ENCODE peak calls at places on chromosomes 16 and 17, in ten cellular contexts. Y is Kasumi-1; H is H9; G is stimulated activated CD4-positive, alpha-beta T cell treated with anti-CD3 and anti-CD28 coated beads, Interleukin-2, amount 100 ng/mL, for 48 hours; L is Caki2; U is progenitor cell of endocrine pancreas; E is ELF-1; A is nucleus accumbens; P is aorta; D is NCI-H1092. N is an unnamed sample.

GRCh38 chr16:11133344-11133921 is 122.6 kb downstream of the SOCS1 start:
- DNase-seq in E (peak), U (no peak), P (peak), Y (no peak), L (peak), D (no peak), H (peak), G (no peak), A (no peak), N (peak)

GRCh38 chr17:10099051-10099571 is 99.3 kb downstream of the GAS7 start:
- DNase-seq in L (no peak), U (no peak), G (no peak), A (no peak), E (peak), P (no peak), Y (no peak), D (no peak), H (no peak), N (no peak)

GRCh38 chr16:13611596-13611995 is 308.4 kb upstream of the ERCC4 start:
- DNase-seq in D (no peak), U (no peak), E (peak), A (no peak), Y (no peak), H (no peak), G (no peak), L (no peak), P (no peak), N (no peak)

GRCh38 chr16:11236855-11237254 is 19.1 kb downstream of the SOCS1 start:
- DNase-seq in Y (no peak), D (no peak), H (no peak), P (no peak), G (no peak), E (no peak), A (no peak), U (no peak), L (no peak), N (no peak)

GRCh38 chr17:73643846-73644144 is 450 bp downstream of the SDK2 start:
- DNase-seq in G (no peak), A (no peak), L (no peak), P (no peak), D (no peak), E (no peak), U (no peak), Y (no peak), H (no peak), N (no peak)

GRCh38 chr16:28537964-28538732 is 626 bp downstream of the NUPR1 start:
- DNase-seq in D (no peak), U (no peak), E (no peak), Y (no peak), P (no peak), A (no peak), L (no peak), H (no peak), G (no peak), N (no peak)

GRCh38 chr17:64399071-64399766 is 8.6 kb upstream of the PECAM1 start:
- DNase-seq in G (no peak), D (no peak), E (no peak), U (no peak), H (no peak), Y (no peak), L (no peak), A (no peak), P (peak), N (no peak)

GRCh38 chr16:57409065-57409464 is 4.5 kb downstream of the CCL17 start:
- DNase-seq in L (no peak), U (no peak), A (no peak), E (no peak), P (no peak), D (no peak), Y (peak), H (no peak), G (no peak), N (no peak)

GRCh38 chr17:63431939-63432804 is 13.9 kb downstream of the CYB561 start:
- DNase-seq in G (no peak), A (no peak), H (no peak), L (no peak), U (no peak), E (peak), P (no peak), Y (no peak), D (no peak), N (no peak)

GRCh38 chr17:586920-587319 is 127.7 kb downstream of the VPS53 start:
- DNase-seq in H (no peak), E (no peak), A (no peak), P (no peak), D (no peak), Y (no peak), U (no peak), L (no peak), G (no peak), N (no peak)

GRCh38 chr16:87812200-87812656 is 46.4 kb upstream of the KLHDC4 start:
- DNase-seq in E (peak), A (no peak), D (no peak), P (no peak), H (no peak), G (no peak), L (no peak), Y (no peak), U (no peak), N (no peak)

GRCh38 chr16:4811242-4811641 is 8.8 kb upstream of the ROGDI start:
- DNase-seq in Y (no peak), H (no peak), D (no peak), G (no peak), P (no peak), E (no peak), U (no peak), L (no peak), A (no peak), N (no peak)

GRCh38 chr17:36205637-36206458 is 5.0 kb upstream of the CCL4L2 start:
- DNase-seq in P (no peak), E (no peak), G (no peak), H (no peak), A (no peak), Y (no peak), L (no peak), U (no peak), D (no peak), N (no peak)

GRCh38 chr16:66741131-66741900 is 10.1 kb downstream of the DYNC1LI2 start:
- DNase-seq in U (no peak), E (peak), Y (no peak), A (peak), D (peak), L (peak), H (no peak), G (no peak), P (peak), N (peak)

GRCh38 chr17:66507103-66507923 is 204.9 kb downstream of the PRKCA start:
- DNase-seq in A (no peak), Y (peak), E (peak), U (no peak), D (no peak), H (no peak), G (no peak), P (no peak), L (peak), N (peak)

GRCh38 chr17:60554377-60554788 is 28.3 kb upstream of the APPBP2 start:
- DNase-seq in L (peak), D (no peak), E (no peak), H (no peak), U (no peak), Y (no peak), A (no peak), G (no peak), P (no peak), N (no peak)

GRCh38 chr16:52309761-52310416 is 237.1 kb downstream of the TOX3 start:
- DNase-seq in E (no peak), H (peak), D (no peak), Y (no peak), L (no peak), G (no peak), U (no peak), A (no peak), P (no peak), N (no peak)

GRCh38 chr17:78798695-78799559 is 16.9 kb upstream of the CYTH1 start:
- DNase-seq in L (peak), Y (peak), P (no peak), G (no peak), H (no peak), D (no peak), U (no peak), E (no peak), A (no peak), N (peak)

GRCh38 chr17:50675627-50676026 is 32.1 kb downstream of the ANKRD40 start:
- DNase-seq in P (no peak), H (no peak), A (no peak), D (no peak), Y (no peak), G (no peak), U (no peak), L (no peak), E (no peak), N (no peak)

GRCh38 chr17:82592289-82592683 is 56.0 kb downstream of the WDR45B start:
- DNase-seq in D (no peak), A (no peak), U (no peak), L (no peak), E (peak), P (no peak), H (no peak), G (no peak), Y (no peak), N (no peak)

GRCh38 chr17:37358830-37359681 is 16.7 kb upstream of the C17orf78 start:
- DNase-seq in L (peak), A (peak), D (peak), Y (peak), P (peak), E (peak), G (peak), U (peak), H (peak), N (peak)

GRCh38 chr17:35183332-35183731 is 10.9 kb downstream of the SLC35G3 start:
- DNase-seq in A (no peak), E (no peak), U (no peak), P (no peak), G (no peak), H (no peak), Y (no peak), D (no peak), L (no peak), N (no peak)

GRCh38 chr17:55275894-55276804 is 11.4 kb downstream of the HLF start:
- DNase-seq in Y (no peak), D (no peak), A (no peak), E (no peak), P (no peak), L (no peak), U (no peak), H (no peak), G (no peak), N (no peak)

GRCh38 chr17:39104046-39104445 is 47.4 kb downstream of the PLXDC1 start:
- DNase-seq in A (no peak), D (no peak), P (no peak), L (no peak), H (no peak), G (no peak), Y (no peak), E (no peak), U (no peak), N (no peak)

GRCh38 chr17:72296456-72296855 is 175.6 kb downstream of the SOX9 start:
- DNase-seq in Y (no peak), A (no peak), D (no peak), E (no peak), P (no peak), G (no peak), H (no peak), L (no peak), U (no peak), N (no peak)

GRCh38 chr17:7508846-7509245 is 24.7 kb downstream of the POLR2A start:
- DNase-seq in U (no peak), A (no peak), E (no peak), Y (no peak), D (no peak), G (no peak), H (no peak), P (no peak), L (no peak), N (no peak)

GRCh38 chr16:55116165-55116894 is 185.7 kb downstream of the IRX5 start:
- DNase-seq in D (no peak), P (no peak), G (no peak), U (no peak), L (peak), E (no peak), A (no peak), H (no peak), Y (no peak), N (no peak)

GRCh38 chr16:17416461-17417221 is 54.1 kb downstream of the XYLT1 start:
- DNase-seq in A (no peak), D (no peak), U (no peak), E (peak), Y (peak), G (peak), L (no peak), H (peak), P (no peak), N (peak)

GRCh38 chr17:74119960-74120359 is 83.5 kb upstream of the RPL38 start:
- DNase-seq in L (no peak), A (no peak), Y (no peak), P (no peak), G (no peak), H (peak), D (peak), E (no peak), U (no peak), N (no peak)

GRCh38 chr17:77382966-77383612 is 242.3 kb downstream of the SEC14L1 start:
- DNase-seq in Y (no peak), P (no peak), E (peak), G (no peak), U (no peak), H (no peak), A (no peak), D (no peak), L (peak), N (peak)

GRCh38 chr16:22296225-22297113 is 740 bp upstream of the POLR3E start:
- DNase-seq in D (no peak), P (no peak), U (no peak), E (no peak), H (no peak), G (no peak), Y (no peak), A (no peak), L (peak), N (no peak)

GRCh38 chr17:68599091-68599872 is 1.9 kb downstream of the FAM20A start:
- DNase-seq in L (no peak), D (no peak), H (no peak), A (no peak), U (no peak), G (no peak), P (no peak), Y (no peak), E (no peak), N (no peak)

GRCh38 chr16:80993293-80993691 is 13.4 kb downstream of the CMC2 start:
- DNase-seq in H (no peak), Y (no peak), L (peak), D (no peak), P (no peak), U (no peak), E (peak), A (no peak), G (no peak), N (no peak)

GRCh38 chr16:88355093-88355388 is 27.7 kb upstream of the ZNF469 start:
- DNase-seq in G (no peak), D (no peak), Y (no peak), L (no peak), U (no peak), P (no peak), H (no peak), A (no peak), E (no peak), N (no peak)

GRCh38 chr16:69440236-69440635 is 15.8 kb downstream of the CYB5B start:
- DNase-seq in G (no peak), L (no peak), E (no peak), D (no peak), U (no peak), P (no peak), Y (peak), A (no peak), H (no peak), N (no peak)

GRCh38 chr16:83402969-83403368 is 404.8 kb upstream of the HSBP1 start:
- DNase-seq in P (no peak), D (peak), Y (no peak), A (no peak), E (no peak), H (no peak), L (no peak), U (no peak), G (no peak), N (no peak)

GRCh38 chr16:63737633-63738032 is 1384.2 kb downstream of the CDH11 start:
- DNase-seq in P (no peak), L (no peak), H (no peak), E (no peak), A (no peak), Y (no peak), U (no peak), G (no peak), D (no peak), N (no peak)

GRCh38 chr17:10628756-10629155 is 28.4 kb downstream of the MYH3 start:
- DNase-seq in L (no peak), D (no peak), H (peak), G (no peak), E (peak), A (no peak), P (no peak), U (no peak), Y (no peak), N (peak)

GRCh38 chr17:15262291-15263205 is 2.6 kb downstream of the PMP22 start:
- DNase-seq in A (peak), U (peak), D (no peak), E (peak), L (peak), P (peak), Y (no peak), G (no peak), H (peak), N (peak)

N was measured in iPS-NIHi11.